ENCODE peak calls at places on chromosomes 2 and 18, in eight cellular contexts. P is esophagus squamous epithelium, E is heart left ventricle, Y is OCI-LY7, L is left lung, U is A549, N is GM23338, W is IMR-90. C is an unnamed sample. For H3K4me1, the result is how much of the 10 kb centered on the place peaks cover.

GRCh38 chr2:61149074-61149473 is 12.9 kb upstream of the C2orf74 start:
- DNase-seq in E (no peak), W (no peak), Y (no peak), N (no peak), U (no peak), L (no peak), P (no peak), C (no peak)

GRCh38 chr2:62537814-62538213 is 31.8 kb upstream of the TMEM17 start:
- DNase-seq in N (no peak), L (no peak), E (no peak), U (no peak), W (no peak), Y (no peak), P (no peak), C (no peak)

GRCh38 chr2:72139471-72139870 is 8.2 kb downstream of the CYP26B1 start:
- DNase-seq in U (no peak), E (peak), Y (no peak), W (no peak), P (no peak), N (no peak), L (no peak), C (no peak)

GRCh38 chr2:150060341-150060740 is 427.1 kb downstream of the RND3 start:
- DNase-seq in Y (no peak), L (no peak), U (no peak), N (peak), E (no peak), P (no peak), W (no peak), C (no peak)

GRCh38 chr18:34767601-34768027 is 57.5 kb downstream of the DTNA start:
- DNase-seq in U (no peak), N (no peak), E (no peak), L (no peak), P (no peak), W (peak), Y (no peak), C (peak)

GRCh38 chr2:70692256-70692655 is 75.7 kb downstream of the ADD2 start:
- DNase-seq in L (no peak), P (no peak), N (no peak), U (no peak), Y (no peak), W (no peak), E (no peak), C (no peak)

GRCh38 chr18:28267276-28267675 is 90.3 kb upstream of the CDH2 start:
- DNase-seq in E (no peak), Y (no peak), U (no peak), W (no peak), L (no peak), P (no peak), N (no peak), C (no peak)

GRCh38 chr2:119692310-119692709 is 13.3 kb downstream of the TMEM177 start:
- DNase-seq in Y (no peak), U (no peak), E (no peak), W (no peak), N (no peak), L (no peak), P (no peak), C (no peak)

GRCh38 chr2:2879776-2880175 is 497.8 kb downstream of the EIPR1 start:
- DNase-seq in Y (peak), U (no peak), E (no peak), P (no peak), L (no peak), N (no peak), W (no peak), C (no peak)

GRCh38 chr2:40957508-40957907 is 505.6 kb upstream of the SLC8A1 start:
- DNase-seq in Y (peak), P (no peak), N (no peak), L (peak), E (no peak), W (peak), U (no peak), C (peak)

GRCh38 chr2:238129166-238130010 is 9.1 kb upstream of the KLHL30 start:
- DNase-seq in Y (no peak), U (no peak), N (no peak), L (peak), E (no peak), W (no peak), P (no peak), C (no peak)

GRCh38 chr2:64081046-64081445 is 61.8 kb upstream of the VPS54 start:
- DNase-seq in Y (no peak), L (no peak), E (no peak), P (no peak), W (no peak), N (no peak), U (no peak), C (no peak)

GRCh38 chr2:11420190-11420589 is 45.8 kb downstream of the E2F6 start:
- DNase-seq in U (no peak), L (no peak), W (no peak), N (no peak), Y (no peak), P (no peak), E (no peak), C (no peak)

GRCh38 chr18:5909130-5909529 is 13.8 kb upstream of the TMEM200C start:
- DNase-seq in U (no peak), Y (no peak), N (peak), L (no peak), W (peak), E (no peak), P (no peak), C (no peak)

GRCh38 chr2:112648081-112648480 is 2.3 kb downstream of the SLC20A1 start:
- DNase-seq in W (no peak), E (no peak), N (no peak), Y (no peak), L (no peak), U (no peak), P (no peak), C (no peak)

GRCh38 chr2:55120634-55121359 is 70.5 kb upstream of the RTN4 start:
- DNase-seq in E (peak), L (peak), U (no peak), Y (no peak), W (peak), N (no peak), P (no peak), C (peak)

GRCh38 chr18:55672574-55673361 is 84.8 kb upstream of the TCF4 start:
- DNase-seq in Y (no peak), N (no peak), L (no peak), E (no peak), U (no peak), W (no peak), P (no peak), C (no peak)

GRCh38 chr18:46429649-46430224 is 227.3 kb downstream of the LOXHD1 start:
- DNase-seq in U (no peak), Y (no peak), P (no peak), L (no peak), W (no peak), N (no peak), E (no peak), C (no peak)

GRCh38 chr2:193528458-193528857 is 1333.7 kb upstream of the TMEFF2 start:
- DNase-seq in P (no peak), U (no peak), W (no peak), L (no peak), E (no peak), Y (no peak), N (no peak), C (no peak)

GRCh38 chr18:78087338-78087737 is 837.7 kb downstream of the GALR1 start:
- DNase-seq in L (no peak), W (no peak), Y (no peak), N (no peak), E (no peak), P (no peak), U (no peak), C (no peak)

GRCh38 chr2:11669454-11670291 is at the start of gene NTSR2:
- DNase-seq in W (peak), L (peak), U (peak), N (peak), E (peak), Y (no peak), P (no peak), C (peak)

GRCh38 chr2:233940376-233941276 is 23.5 kb downstream of the TRPM8 start:
- DNase-seq in E (no peak), P (no peak), N (no peak), Y (no peak), L (no peak), U (no peak), W (no peak), C (no peak)

GRCh38 chr18:7980136-7980535 is 413.0 kb downstream of the PTPRM start:
- DNase-seq in N (peak), P (no peak), U (no peak), W (no peak), Y (peak), L (no peak), E (no peak), C (no peak)

GRCh38 chr2:46794693-46795317 is 120.8 kb downstream of the MCFD2 start:
- DNase-seq in E (no peak), U (no peak), Y (no peak), L (no peak), P (no peak), N (no peak), W (no peak), C (no peak)

DNA sequence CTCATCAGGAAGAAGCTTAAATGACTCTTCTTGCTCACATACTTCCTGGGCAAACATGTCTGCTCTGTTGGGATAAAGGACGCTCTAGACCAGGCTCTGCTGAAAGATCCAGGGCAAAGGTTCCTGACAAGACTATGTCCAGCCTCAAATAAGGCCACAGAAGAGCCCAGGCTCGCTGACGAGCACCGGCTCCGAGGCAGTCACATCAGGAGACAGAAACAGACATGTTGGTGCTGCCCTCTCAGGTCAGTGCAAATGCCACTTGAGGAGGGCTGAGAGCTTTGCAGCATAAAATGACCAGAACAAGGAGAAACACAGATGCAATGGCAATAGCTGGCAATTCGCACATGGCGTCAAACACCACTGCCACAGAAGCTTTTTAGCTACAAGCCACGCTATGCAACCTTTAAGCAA is 205.7 kb downstream of the TGIF1 start:
- DNase-seq in L (no peak), W (no peak), N (no peak), U (no peak), E (no peak), P (no peak), Y (no peak), C (no peak)
- H3K4me1 ChIP-seq in L (under half), W (under half), N (under half), U (under half), E (under half), P (under half), Y (half or more), C (under half)

GRCh38 chr2:134640494-134640893 is 78.3 kb downstream of the TMEM163 start:
- DNase-seq in Y (no peak), W (no peak), L (no peak), P (no peak), E (no peak), N (no peak), U (no peak), C (no peak)

GRCh38 chr2:134636714-134637113 is 82.1 kb downstream of the TMEM163 start:
- DNase-seq in N (no peak), E (no peak), U (no peak), L (no peak), P (no peak), W (no peak), Y (no peak), C (no peak)

GRCh38 chr2:134642938-134643337 is 75.9 kb downstream of the TMEM163 start:
- DNase-seq in N (no peak), L (no peak), W (no peak), E (no peak), P (no peak), U (no peak), Y (no peak), C (no peak)

GRCh38 chr2:134634054-134634630 is 84.7 kb downstream of the TMEM163 start:
- DNase-seq in N (no peak), U (no peak), Y (no peak), L (no peak), P (no peak), E (no peak), W (no peak), C (no peak)

DNA sequence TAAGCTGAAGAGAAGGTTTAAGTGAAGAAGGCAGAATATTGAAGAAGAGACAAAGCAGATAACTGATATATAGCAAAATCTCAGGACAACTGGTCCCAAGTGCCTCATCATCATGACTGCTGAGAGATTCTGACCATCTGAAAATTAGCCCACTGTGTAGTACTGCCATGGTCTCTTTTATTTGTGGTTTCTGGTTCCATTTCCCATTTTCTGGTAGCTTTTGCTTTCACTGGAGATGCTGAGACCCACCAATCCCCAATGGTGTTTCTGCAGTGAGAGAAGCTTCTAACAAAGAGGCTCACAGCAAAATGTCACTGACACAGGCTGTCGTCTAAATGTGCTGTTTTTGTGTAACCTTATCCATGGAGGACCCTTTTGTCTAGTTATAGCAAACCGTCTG is 79.5 kb downstream of the TMEM163 start:
- DNase-seq in P (no peak), Y (no peak), U (no peak), L (no peak), E (no peak), W (no peak), N (no peak), C (no peak)
- H3K4me1 ChIP-seq in P (under half), Y (under half), U (under half), L (under half), E (under half), W (under half), N (under half), C (under half)

DNA sequence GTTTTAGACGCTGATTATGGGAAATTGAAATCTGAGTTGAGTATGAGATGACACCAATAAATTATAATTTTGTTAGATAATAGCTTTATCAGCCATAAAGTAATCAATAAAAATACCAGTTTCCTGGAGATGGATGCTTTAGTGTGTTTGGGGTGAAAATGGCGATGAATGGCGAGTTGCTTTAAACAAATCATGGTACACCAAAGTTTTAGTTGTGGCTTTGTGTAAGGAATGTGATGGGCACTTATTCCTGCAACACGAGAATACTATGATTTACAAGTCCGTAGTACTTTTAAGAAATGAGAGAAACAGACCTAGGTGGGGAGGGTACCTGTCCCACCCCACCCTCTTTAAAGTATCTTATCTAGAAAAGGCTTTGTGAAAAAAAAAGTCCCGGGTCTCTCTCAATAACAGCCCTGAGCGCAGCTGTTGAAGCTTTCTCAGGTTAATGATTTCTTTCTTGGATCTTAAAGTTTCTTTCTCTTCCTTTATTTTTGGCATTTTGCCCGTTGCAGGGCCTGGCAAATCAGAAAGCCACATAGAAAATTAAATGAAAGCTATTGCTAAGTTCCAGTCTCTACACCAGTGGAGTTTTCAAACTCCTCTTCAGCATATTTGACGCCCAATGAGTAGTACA is 1.5 kb upstream of the RRM2 start:
- DNase-seq in U (no peak), P (no peak), L (no peak), W (peak), N (no peak), Y (peak), E (no peak), C (peak)
- H3K4me1 ChIP-seq in U (under half), P (under half), L (under half), W (under half), N (under half), Y (under half), E (under half), C (under half)

DNA sequence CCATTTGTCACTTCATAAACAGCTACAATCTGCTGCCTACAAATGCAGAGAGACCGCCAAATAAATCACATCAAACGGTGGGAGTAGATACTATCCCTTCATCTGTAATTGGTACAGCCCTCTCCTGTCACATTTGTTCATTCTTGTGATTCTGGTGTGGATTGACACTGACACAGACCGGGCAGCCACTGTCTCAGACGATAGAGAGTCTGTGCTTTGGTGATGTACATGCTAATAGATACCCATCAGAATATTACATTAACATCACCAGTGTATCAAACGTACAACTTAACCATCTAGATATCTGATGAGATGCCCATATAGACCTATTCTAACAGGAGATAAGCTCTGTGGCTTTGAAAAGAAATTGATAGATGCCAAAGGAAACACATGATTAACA is 419.7 kb upstream of the ZEB2 start:
- DNase-seq in L (no peak), U (no peak), E (no peak), P (no peak), W (no peak), N (no peak), Y (no peak), C (peak)
- H3K4me1 ChIP-seq in L (under half), U (half or more), E (under half), P (under half), W (under half), N (under half), Y (under half), C (under half)

GRCh38 chr2:31344447-31344846 is 70.1 kb downstream of the XDH start:
- DNase-seq in P (no peak), W (no peak), N (no peak), Y (no peak), L (no peak), E (no peak), U (no peak), C (no peak)
- H3K4me1 ChIP-seq in P (under half), W (under half), N (under half), Y (under half), L (under half), E (under half), U (under half), C (under half)

GRCh38 chr18:48786621-48787522 is 163.9 kb downstream of the SMAD7 start:
- DNase-seq in P (no peak), W (no peak), E (peak), L (peak), Y (no peak), U (no peak), N (no peak), C (no peak)

GRCh38 chr18:48783616-48784520 is 166.9 kb downstream of the SMAD7 start:
- DNase-seq in N (no peak), L (no peak), Y (no peak), E (no peak), W (no peak), P (no peak), U (no peak), C (no peak)

GRCh38 chr18:48785686-48786470 is 164.9 kb downstream of the SMAD7 start:
- DNase-seq in P (no peak), L (peak), W (no peak), U (no peak), N (no peak), Y (no peak), E (no peak), C (no peak)

GRCh38 chr18:48784654-48785053 is 166.1 kb downstream of the SMAD7 start:
- DNase-seq in Y (no peak), P (no peak), E (no peak), N (no peak), W (no peak), L (no peak), U (no peak), C (no peak)

GRCh38 chr18:48785091-48785614 is 165.6 kb downstream of the SMAD7 start:
- DNase-seq in Y (peak), L (no peak), P (no peak), E (no peak), N (no peak), U (no peak), W (no peak), C (no peak)
- H3K4me1 ChIP-seq in Y (half or more), L (under half), P (under half), E (under half), N (under half), U (under half), W (under half), C (under half)

GRCh38 chr2:85324639-85325465 is 2.9 kb downstream of the TGOLN2 start:
- DNase-seq in E (no peak), W (peak), N (no peak), L (no peak), Y (no peak), U (no peak), P (no peak), C (peak)
- H3K4me1 ChIP-seq in E (under half), W (under half), N (under half), L (under half), Y (under half), U (under half), P (under half), C (under half)